ENCODE peak calls at places on chromosomes 4 and X, in ten cellular contexts. T is body of pancreas; O is fibroblast of lung; G is neural progenitor cell; V is tibial artery; L is left lung; S is spleen; K is CD8-positive, alpha-beta memory T cell; Y is Karpas-422; C is mesenchymal stem cell. M is an unnamed sample. For H3K9me3, the result is how much of the 10 kb centered on the place peaks cover.

GRCh38 chr4:84177831-84178230 is 321.3 kb downstream of the NKX6-1 start:
- DNase-seq in T (no peak), O (no peak), G (no peak), V (no peak), L (no peak), S (no peak), K (no peak), Y (no peak), C (no peak), M (no peak)

GRCh38 chr4:168914095-168914494 is 96.0 kb downstream of the CBR4 start:
- DNase-seq in T (no peak), O (no peak), G (no peak), V (no peak), L (no peak), S (no peak), K (no peak), Y (no peak), C (no peak), M (no peak)

GRCh38 chr4:17781072-17781830 is at the start of gene FAM184B:
- DNase-seq in T (no peak), O (no peak), G (peak), V (no peak), L (peak), S (peak), K (no peak), Y (no peak), C (peak), M (peak)

GRCh38 chr4:176753049-176753448 is 39.7 kb downstream of the VEGFC start:
- DNase-seq in T (no peak), O (peak), G (peak), V (no peak), L (no peak), S (no peak), K (no peak), Y (no peak), C (peak), M (no peak)

GRCh38 chrX:38891641-38892413 is 90.6 kb downstream of the MID1IP1 start:
- DNase-seq in T (no peak), O (peak), G (no peak), V (no peak), L (no peak), S (no peak), K (no peak), Y (no peak), C (peak), M (no peak)

GRCh38 chrX:133333154-133333750 is 82.0 kb downstream of the GPC4 start:
- DNase-seq in T (no peak), O (no peak), G (no peak), V (no peak), L (no peak), S (no peak), K (no peak), Y (no peak), C (no peak), M (no peak)

GRCh38 chrX:24594531-24594930 is 52.6 kb downstream of the PCYT1B start:
- DNase-seq in T (no peak), O (no peak), G (peak), V (no peak), L (no peak), S (no peak), K (no peak), Y (peak), C (no peak), M (no peak)

GRCh38 chrX:8913665-8914409 is 112.7 kb upstream of the FAM9A start:
- DNase-seq in T (no peak), O (peak), G (no peak), V (peak), L (no peak), S (no peak), K (no peak), Y (no peak), C (peak), M (no peak)

GRCh38 chr4:39114436-39114835 is 52.4 kb downstream of the KLHL5 start:
- DNase-seq in T (no peak), O (peak), G (no peak), V (no peak), L (no peak), S (no peak), K (no peak), Y (no peak), C (peak), M (no peak)

GRCh38 chr4:174262624-174263444 is 20.6 kb downstream of the FBXO8 start:
- DNase-seq in T (no peak), O (peak), G (no peak), V (no peak), L (no peak), S (no peak), K (no peak), Y (no peak), C (no peak), M (no peak)

GRCh38 chr4:168220893-168221292 is 97.7 kb downstream of the DDX60 start:
- DNase-seq in T (no peak), O (no peak), G (no peak), V (no peak), L (no peak), S (no peak), K (no peak), Y (no peak), C (no peak), M (no peak)

DNA sequence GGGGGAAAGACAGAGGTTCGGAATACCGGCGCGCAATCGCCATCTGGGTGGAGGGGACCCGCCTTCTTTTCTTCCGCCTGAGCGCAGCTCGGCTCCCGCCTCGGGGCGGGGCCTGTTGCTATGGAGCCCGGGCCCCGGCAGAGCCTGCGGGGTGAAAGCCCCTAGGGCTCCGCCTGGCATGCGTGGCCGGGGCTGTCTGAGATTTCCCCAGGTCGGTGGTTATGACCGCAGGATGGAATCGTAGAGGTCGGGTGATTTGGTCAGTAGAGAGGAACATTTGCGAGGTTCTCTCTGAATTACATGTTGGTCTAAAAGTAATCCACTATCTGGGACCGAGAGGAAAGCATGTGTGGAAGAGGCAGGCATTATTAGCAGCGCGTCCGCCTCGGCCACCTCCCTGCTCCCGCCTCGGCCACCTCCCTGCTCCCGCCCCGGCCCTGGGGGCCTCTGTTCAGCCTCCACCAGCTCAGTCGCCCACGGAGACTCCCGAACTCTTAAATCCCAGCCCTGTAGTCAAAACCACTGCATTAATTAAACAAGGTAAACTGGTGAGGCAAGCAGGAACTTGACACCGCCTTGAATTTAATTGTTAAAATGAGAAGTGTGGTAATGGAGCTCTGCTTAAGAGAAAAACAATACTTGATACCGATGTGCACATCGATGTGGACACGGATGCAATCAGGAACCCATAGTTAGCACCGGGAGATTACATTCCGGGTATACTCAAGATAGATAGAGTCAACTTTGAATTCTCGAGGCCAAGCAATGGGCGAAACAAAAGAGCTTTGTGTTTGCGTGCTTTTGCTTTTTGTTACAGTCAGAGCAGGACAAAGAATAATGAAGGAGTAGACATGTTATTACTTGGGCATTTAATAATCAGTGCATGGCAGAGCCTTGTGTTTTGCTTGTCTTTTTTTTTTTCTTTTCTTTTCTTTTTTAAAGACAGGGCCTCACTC is 45.2 kb downstream of the TRIM2 start:
- DNase-seq in T (peak), O (peak), G (peak), V (peak), L (peak), S (peak), K (peak), Y (peak), C (peak), M (peak)
- H3K4me3 ChIP-seq in T (peak), O (peak), G (peak), V (peak), L (peak), S (peak), K (peak), Y (peak), C (peak), M (peak)

DNA sequence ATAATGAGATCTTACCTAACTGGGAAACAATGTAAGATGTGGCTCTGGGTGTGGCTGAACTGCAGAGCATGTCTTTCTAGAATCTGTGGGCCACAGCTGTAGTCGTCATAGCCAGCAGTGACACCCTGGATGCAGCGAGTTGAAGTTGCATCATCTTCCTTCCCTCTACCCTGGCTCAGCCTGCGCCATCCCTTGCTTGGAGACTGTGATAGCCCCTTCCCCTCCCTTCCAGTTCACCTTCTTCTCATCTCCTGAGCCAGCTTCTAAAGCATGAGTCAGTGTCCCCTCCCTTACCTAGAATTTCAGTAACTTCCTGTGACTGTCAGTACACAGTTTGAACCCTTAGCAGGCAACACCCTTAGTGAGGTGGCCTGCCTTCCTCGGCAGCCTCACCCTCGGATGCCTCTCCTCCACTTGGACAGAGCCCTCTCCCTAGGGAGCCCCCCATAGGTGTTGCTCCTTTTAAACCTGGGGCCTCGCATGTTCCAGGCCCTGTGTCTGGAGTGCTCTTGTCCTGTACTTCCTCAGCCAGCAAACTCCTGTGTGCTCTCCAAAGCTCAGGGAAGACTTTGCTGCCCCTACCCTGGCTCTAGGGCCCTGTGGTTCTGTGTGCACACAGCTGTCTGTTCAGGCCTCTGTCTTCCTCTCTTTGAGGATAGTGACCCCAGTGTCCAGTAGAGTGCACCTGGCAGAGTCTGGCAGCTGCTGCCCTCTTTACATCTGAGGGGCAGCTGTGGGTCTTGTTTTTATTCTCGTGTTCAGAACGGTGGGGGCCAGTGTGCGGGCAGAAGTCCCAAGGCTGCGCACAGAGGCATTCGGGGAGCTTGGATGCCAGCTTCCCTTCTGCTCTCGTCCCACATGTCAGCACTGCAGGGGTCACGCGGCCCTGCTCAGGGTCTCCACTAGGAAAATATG is 43.7 kb upstream of the TADA2B start:
- DNase-seq in T (no peak), O (no peak), G (no peak), V (no peak), L (no peak), S (peak), K (no peak), Y (no peak), C (no peak), M (no peak)
- H3K27ac ChIP-seq in T (no peak), O (no peak), G (no peak), V (no peak), L (peak), S (peak), K (no peak), Y (no peak), C (no peak), M (no peak)

GRCh38 chr4:104099141-104099540 is 379.4 kb upstream of the TACR3 start:
- DNase-seq in T (no peak), O (no peak), G (no peak), V (no peak), L (no peak), S (no peak), K (no peak), Y (no peak), C (no peak), M (no peak)

GRCh38 chr4:104093247-104093646 is 373.5 kb upstream of the TACR3 start:
- DNase-seq in T (no peak), O (no peak), G (no peak), V (no peak), L (no peak), S (no peak), K (no peak), Y (no peak), C (no peak), M (no peak)
- H3K9me3 ChIP-seq in T (under half), O (under half), G (under half), V (under half), L (under half), S (under half), K (under half), Y (under half), C (under half), M (under half)

GRCh38 chrX:40240844-40241243 is 143.1 kb upstream of the BCOR start:
- DNase-seq in T (no peak), O (no peak), G (no peak), V (no peak), L (no peak), S (no peak), K (no peak), Y (no peak), C (no peak), M (no peak)

GRCh38 chrX:40245411-40246140 is 147.8 kb upstream of the BCOR start:
- DNase-seq in T (no peak), O (peak), G (no peak), V (peak), L (no peak), S (no peak), K (no peak), Y (no peak), C (peak), M (peak)

GRCh38 chrX:40244116-40244515 is 146.4 kb upstream of the BCOR start:
- DNase-seq in T (no peak), O (peak), G (no peak), V (no peak), L (no peak), S (no peak), K (no peak), Y (no peak), C (no peak), M (no peak)

GRCh38 chrX:40244980-40245379 is 147.2 kb upstream of the BCOR start:
- DNase-seq in T (no peak), O (peak), G (peak), V (no peak), L (no peak), S (no peak), K (no peak), Y (no peak), C (peak), M (no peak)

GRCh38 chrX:40243699-40244098 is 145.9 kb upstream of the BCOR start:
- DNase-seq in T (no peak), O (no peak), G (peak), V (no peak), L (no peak), S (no peak), K (no peak), Y (no peak), C (peak), M (no peak)
- H3K4me3 ChIP-seq in T (no peak), O (no peak), G (no peak), V (no peak), L (no peak), S (no peak), K (no peak), Y (no peak), C (no peak), M (no peak)

GRCh38 chr4:147991543-147992295 is 259.8 kb downstream of the ARHGAP10 start:
- DNase-seq in T (no peak), O (no peak), G (peak), V (no peak), L (no peak), S (no peak), K (no peak), Y (no peak), C (no peak), M (no peak)
- H3K27ac ChIP-seq in T (no peak), O (no peak), G (peak), V (no peak), L (no peak), S (no peak), K (no peak), Y (no peak), C (no peak), M (no peak)

M was measured in kidney.